ENCODE peak calls at places on chromosomes 16 and 17, in ten cellular contexts. P, D, Y, W, B, U, O, Z, N and I are unnamed samples. For H3K9me3 and H3K4me1, the result is how much of the 10 kb centered on the place peaks cover.

GRCh38 chr17:15036238-15036637 is 228.9 kb downstream of the PMP22 start:
- DNase-seq in P (no peak), D (no peak), Y (no peak), W (no peak), B (no peak), U (no peak), O (no peak), Z (no peak), N (no peak), I (no peak)

GRCh38 chr17:27217631-27218030 is 76.3 kb upstream of the WSB1 start:
- DNase-seq in P (no peak), D (no peak), Y (no peak), W (no peak), B (no peak), U (no peak), O (no peak), Z (no peak), N (no peak), I (no peak)

GRCh38 chr17:20262116-20262977 is 205.0 kb downstream of the LGALS9B start:
- DNase-seq in P (no peak), D (no peak), Y (no peak), W (no peak), B (no peak), U (no peak), O (no peak), Z (no peak), N (no peak), I (no peak)

GRCh38 chr16:17277981-17278381 is 192.8 kb downstream of the XYLT1 start:
- DNase-seq in P (no peak), D (no peak), Y (peak), W (peak), B (no peak), U (no peak), O (peak), Z (peak), N (no peak), I (no peak)

GRCh38 chr17:7219812-7220592 is at the start of the genes ACADVL and DLG4:
- DNase-seq in P (peak), D (peak), Y (peak), W (no peak), B (peak), U (peak), O (peak), Z (peak), N (peak), I (peak)

GRCh38 chr16:66523861-66524354 is 26.0 kb downstream of the TK2 start:
- DNase-seq in P (no peak), D (no peak), Y (no peak), W (no peak), B (no peak), U (peak), O (no peak), Z (no peak), N (no peak), I (peak)

GRCh38 chr16:16791051-16791450 is 412.1 kb downstream of the NPIPA7 start:
- DNase-seq in P (no peak), D (no peak), Y (no peak), W (no peak), B (no peak), U (no peak), O (no peak), Z (no peak), N (no peak), I (no peak)

GRCh38 chr17:41013181-41013580 is 4.3 kb upstream of the KRTAP3-1 start:
- DNase-seq in P (no peak), D (no peak), Y (no peak), W (no peak), B (no peak), U (no peak), O (no peak), Z (no peak), N (no peak), I (no peak)

GRCh38 chr17:58100506-58100905 is 17.3 kb downstream of the DYNLL2 start:
- DNase-seq in P (no peak), D (no peak), Y (no peak), W (no peak), B (no peak), U (no peak), O (no peak), Z (no peak), N (no peak), I (no peak)

GRCh38 chr16:74169687-74170522 is 126.7 kb upstream of the PSMD7 start:
- DNase-seq in P (no peak), D (no peak), Y (no peak), W (no peak), B (no peak), U (no peak), O (no peak), Z (peak), N (no peak), I (no peak)

GRCh38 chr17:45425984-45426413 is 6.7 kb downstream of the ARHGAP27 start:
- DNase-seq in P (no peak), D (no peak), Y (no peak), W (no peak), B (no peak), U (no peak), O (no peak), Z (no peak), N (no peak), I (no peak)

GRCh38 chr17:41382396-41382795 is 290 bp upstream of the KRT34 start:
- DNase-seq in P (no peak), D (no peak), Y (no peak), W (no peak), B (no peak), U (no peak), O (no peak), Z (no peak), N (no peak), I (no peak)

GRCh38 chr17:45742251-45742650 is 41.9 kb upstream of the CRHR1 start:
- DNase-seq in P (no peak), D (no peak), Y (no peak), W (no peak), B (no peak), U (no peak), O (no peak), Z (no peak), N (no peak), I (no peak)

GRCh38 chr17:9644910-9645751 is at the start of gene USP43:
- DNase-seq in P (peak), D (peak), Y (peak), W (peak), B (peak), U (no peak), O (no peak), Z (peak), N (no peak), I (no peak)

GRCh38 chr17:72761431-72761830 is 331.1 kb downstream of the SLC39A11 start:
- DNase-seq in P (no peak), D (no peak), Y (peak), W (no peak), B (no peak), U (no peak), O (no peak), Z (no peak), N (no peak), I (no peak)

GRCh38 chr17:70913086-70913485 is 743.8 kb downstream of the KCNJ2 start:
- DNase-seq in P (no peak), D (no peak), Y (no peak), W (no peak), B (no peak), U (no peak), O (no peak), Z (no peak), N (no peak), I (no peak)

GRCh38 chr17:82884341-82884871 is 44.6 kb upstream of the ZNF750 start:
- DNase-seq in P (no peak), D (no peak), Y (peak), W (no peak), B (no peak), U (no peak), O (no peak), Z (no peak), N (no peak), I (peak)

GRCh38 chr16:5028950-5029475 is 4.7 kb downstream of the NAGPA start:
- DNase-seq in P (no peak), D (no peak), Y (no peak), W (no peak), B (no peak), U (no peak), O (no peak), Z (no peak), N (no peak), I (no peak)
- H3K9me3 ChIP-seq in P (under half), D (under half), Y (under half), W (under half), B (under half), U (under half), O (under half), Z (under half), N (under half), I (under half)

GRCh38 chr16:70419384-70420327 is 19.2 kb downstream of the ST3GAL2 start:
- DNase-seq in P (no peak), D (no peak), Y (no peak), W (no peak), B (no peak), U (no peak), O (no peak), Z (no peak), N (no peak), I (no peak)

GRCh38 chr16:70416748-70417616 is 21.9 kb downstream of the ST3GAL2 start:
- DNase-seq in P (no peak), D (no peak), Y (peak), W (no peak), B (no peak), U (no peak), O (no peak), Z (no peak), N (no peak), I (no peak)

GRCh38 chr16:70417661-70418060 is 21.2 kb downstream of the ST3GAL2 start:
- DNase-seq in P (no peak), D (no peak), Y (peak), W (no peak), B (no peak), U (no peak), O (no peak), Z (no peak), N (no peak), I (no peak)

GRCh38 chr16:70418993-70419318 is 19.9 kb downstream of the ST3GAL2 start:
- DNase-seq in P (no peak), D (no peak), Y (no peak), W (no peak), B (no peak), U (no peak), O (no peak), Z (no peak), N (no peak), I (no peak)

GRCh38 chr16:70418274-70418992 is 20.5 kb downstream of the ST3GAL2 start:
- DNase-seq in P (no peak), D (no peak), Y (no peak), W (no peak), B (no peak), U (no peak), O (no peak), Z (no peak), N (no peak), I (no peak)
- H3K4me1 ChIP-seq in P (under half), D (half or more), Y (half or more), W (under half), B (under half), U (under half), O (under half), Z (under half), N (under half), I (under half)

GRCh38 chr16:10447289-10447688 is 61.4 kb downstream of the ATF7IP2 start:
- DNase-seq in P (no peak), D (no peak), Y (no peak), W (no peak), B (no peak), U (no peak), O (no peak), Z (no peak), N (no peak), I (no peak)
- H3K9me3 ChIP-seq in P (under half), D (under half), Y (under half), W (under half), B (under half), U (under half), O (under half), Z (under half), N (under half), I (under half)

GRCh38 chr16:27202923-27203428 is 350 bp upstream of the KDM8 start:
- DNase-seq in P (no peak), D (no peak), Y (no peak), W (no peak), B (no peak), U (no peak), O (no peak), Z (no peak), N (no peak), I (no peak)

GRCh38 chr16:27205436-27206065 is 2.2 kb downstream of the KDM8 start:
- DNase-seq in P (no peak), D (no peak), Y (no peak), W (no peak), B (no peak), U (no peak), O (no peak), Z (no peak), N (no peak), I (no peak)

GRCh38 chr16:27199747-27200146 is 3.6 kb upstream of the KDM8 start:
- DNase-seq in P (no peak), D (no peak), Y (no peak), W (no peak), B (no peak), U (no peak), O (no peak), Z (no peak), N (no peak), I (peak)

GRCh38 chr16:27204232-27204915 is 1.0 kb downstream of the KDM8 start:
- DNase-seq in P (no peak), D (no peak), Y (peak), W (peak), B (no peak), U (no peak), O (no peak), Z (no peak), N (no peak), I (no peak)

GRCh38 chr16:27203429-27204231 is at the start of gene KDM8:
- DNase-seq in P (peak), D (peak), Y (peak), W (peak), B (peak), U (peak), O (peak), Z (peak), N (peak), I (peak)
- H3K4me1 ChIP-seq in P (under half), D (under half), Y (under half), W (under half), B (under half), U (half or more), O (under half), Z (under half), N (under half), I (half or more)

GRCh38 chr16:72455743-72456659 is 284.0 kb upstream of the PMFBP1 start:
- DNase-seq in P (no peak), D (no peak), Y (peak), W (no peak), B (no peak), U (no peak), O (no peak), Z (no peak), N (no peak), I (no peak)
- H3K9me3 ChIP-seq in P (under half), D (under half), Y (under half), W (under half), B (under half), U (under half), O (under half), Z (under half), N (under half), I (under half)

GRCh38 chr17:79843475-79843916 is 4.3 kb upstream of the CBX4 start:
- DNase-seq in P (peak), D (no peak), Y (no peak), W (no peak), B (no peak), U (no peak), O (no peak), Z (no peak), N (peak), I (peak)
- H3K4me1 ChIP-seq in P (under half), D (under half), Y (half or more), W (under half), B (under half), U (under half), O (under half), Z (under half), N (half or more), I (half or more)

GRCh38 chr17:22304667-22305303 is 612.5 kb downstream of the KCNJ18 start:
- DNase-seq in P (no peak), D (no peak), Y (peak), W (no peak), B (no peak), U (no peak), O (no peak), Z (no peak), N (no peak), I (no peak)
- H3K9me3 ChIP-seq in P (under half), D (under half), Y (under half), W (under half), B (under half), U (under half), O (under half), Z (under half), N (under half), I (under half)

GRCh38 chr17:39867891-39868553 is at the start of gene ZPBP2:
- DNase-seq in P (no peak), D (no peak), Y (no peak), W (no peak), B (no peak), U (peak), O (no peak), Z (no peak), N (no peak), I (no peak)
- H3K4me1 ChIP-seq in P (under half), D (under half), Y (under half), W (under half), B (under half), U (under half), O (under half), Z (under half), N (under half), I (under half)